ENCODE peak calls at places on chromosomes 12 and 14, in nine cellular contexts. E is WERI-Rb-1; D is SK-N-DZ; V is lung; Z is stimulated activated CD8-positive, alpha-beta memory T cell treated with anti-CD3 and anti-CD28 coated beads, Interleukin-7, amount 100 ng/mL, for 4 hours; J is activated naive CD8-positive, alpha-beta T cell treated with anti-CD3 and anti-CD28 coated beads, Interleukin-2, amount 50 U/mL, for 24 hours; Y is right cardiac atrium; N is NCI-H774; Q is heart right ventricle. B is an unnamed sample.

GRCh38 chr12:106590601-106591000 is 7.8 kb downstream of the RFX4 start:
- DNase-seq in E (no peak), D (no peak), V (no peak), Z (no peak), J (no peak), Y (no peak), N (no peak), Q (no peak), B (no peak)

GRCh38 chr12:131833896-131834641 is 5.9 kb downstream of the MMP17 start:
- DNase-seq in E (no peak), D (peak), V (no peak), Z (no peak), J (no peak), Y (no peak), N (no peak), Q (no peak), B (no peak)

GRCh38 chr12:50185975-50186663 is 18.9 kb upstream of the CERS5 start:
- DNase-seq in E (no peak), D (no peak), V (no peak), Z (no peak), J (no peak), Y (no peak), N (no peak), Q (no peak), B (no peak)

GRCh38 chr14:65470404-65470880 is 57.9 kb downstream of the FUT8 start:
- DNase-seq in E (no peak), D (peak), V (no peak), Z (no peak), J (no peak), Y (peak), N (no peak), Q (no peak), B (no peak)

GRCh38 chr14:69439516-69440270 is 41.2 kb downstream of the SLC39A9 start:
- DNase-seq in E (no peak), D (no peak), V (no peak), Z (no peak), J (no peak), Y (no peak), N (no peak), Q (no peak), B (no peak)

GRCh38 chr12:89678225-89678624 is 30.4 kb downstream of the ATP2B1 start:
- DNase-seq in E (no peak), D (no peak), V (no peak), Z (no peak), J (no peak), Y (no peak), N (no peak), Q (no peak), B (no peak)

GRCh38 chr14:77372304-77372841 is 4.5 kb downstream of the TMED8 start:
- DNase-seq in E (no peak), D (peak), V (no peak), Z (no peak), J (no peak), Y (no peak), N (no peak), Q (no peak), B (no peak)

GRCh38 chr14:74825008-74825407 is 50.9 kb downstream of the PROX2 start:
- DNase-seq in E (no peak), D (no peak), V (no peak), Z (no peak), J (no peak), Y (no peak), N (no peak), Q (no peak), B (no peak)

GRCh38 chr12:49346659-49347306 is at the start of gene DNAJC22:
- DNase-seq in E (peak), D (no peak), V (no peak), Z (no peak), J (no peak), Y (no peak), N (peak), Q (no peak), B (no peak)

GRCh38 chr12:51828951-51829581 is 19.5 kb downstream of the FIGNL2 start:
- DNase-seq in E (no peak), D (no peak), V (no peak), Z (no peak), J (no peak), Y (no peak), N (no peak), Q (no peak), B (no peak)

GRCh38 chr12:47837190-47838171 is 17.8 kb upstream of the HDAC7 start:
- DNase-seq in E (peak), D (peak), V (peak), Z (peak), J (peak), Y (peak), N (peak), Q (peak), B (peak)